ENCODE peak calls at places on chromosomes 1 and 21, in seven cellular contexts. K is IMR-90, P is H9, R is mesenchymal stem cell, X is neuronal stem cell, G is H1, C is mesendoderm. B is an unnamed sample.

GRCh38 chr1:182601416-182601786 is 2.8 kb downstream of the RGS16 start:
- DNase-seq in K (peak; percentile 76), P (peak; percentile 79), R (peak; percentile 79), X (peak; percentile 84), G (peak; percentile 72), C (peak; percentile 91), B (peak; percentile 76)

GRCh38 chr1:18642278-18643095 is 11.8 kb downstream of the PAX7 start:
- DNase-seq in K (no peak), P (peak; percentile 73), R (no peak), X (no peak), G (peak; percentile 73), C (peak; percentile 90), B (no peak)

GRCh38 chr1:186806477-186806876 is 22.3 kb upstream of the PLA2G4A start:
- DNase-seq in K (peak; percentile 24), P (peak; percentile 32), R (peak; percentile 59), X (no peak), G (no peak), C (peak; percentile 55), B (peak; percentile 57)

GRCh38 chr1:15985611-15986272 is 9.8 kb upstream of the ZBTB17 start:
- DNase-seq in K (no peak), P (no peak), R (peak; percentile 21), X (no peak), G (no peak), C (no peak), B (peak; percentile 90)

GRCh38 chr1:189962171-189962570 is 515.5 kb downstream of the BRINP3 start:
- DNase-seq in K (peak; percentile 90), P (no peak), R (peak; percentile 17), X (no peak), G (no peak), C (no peak), B (no peak)

GRCh38 chr1:48920741-48921330 is 144.1 kb upstream of the BEND5 start:
- DNase-seq in K (no peak), P (no peak), R (no peak), X (no peak), G (no peak), C (no peak), B (no peak)

GRCh38 chr1:5945445-5945844 is 46.8 kb downstream of the NPHP4 start:
- DNase-seq in K (no peak), P (peak; percentile 10), R (no peak), X (no peak), G (peak; percentile 22), C (no peak), B (no peak)

GRCh38 chr1:38835230-38835827 is 24.2 kb downstream of the RRAGC start:
- DNase-seq in K (peak; percentile 87), P (peak; percentile 63), R (peak; percentile 84), X (peak; percentile 87), G (no peak), C (peak; percentile 89), B (peak; percentile 66)

GRCh38 chr1:77406661-77407060 is 124.8 kb downstream of the AK5 start:
- DNase-seq in K (peak; percentile 11), P (no peak), R (peak; percentile 14), X (no peak), G (no peak), C (no peak), B (no peak)

GRCh38 chr1:32902535-32902920 is 1.3 kb upstream of the TMEM54 start:
- DNase-seq in K (no peak), P (no peak), R (no peak), X (no peak), G (no peak), C (no peak), B (no peak)

GRCh38 chr1:187051618-187052232 is 223.0 kb downstream of the PLA2G4A start:
- DNase-seq in K (peak; percentile 58), P (no peak), R (peak; percentile 40), X (peak; percentile 42), G (no peak), C (peak; percentile 61), B (peak; percentile 66)

GRCh38 chr1:77281491-77282186 is at the start of gene AK5:
- DNase-seq in K (peak; percentile 48), P (peak; percentile 53), R (peak; percentile 63), X (peak; percentile 67), G (peak; percentile 72), C (peak; percentile 46), B (no peak)

GRCh38 chr1:5448486-5448885 is 543.7 kb downstream of the NPHP4 start:
- DNase-seq in K (no peak), P (peak; percentile 62), R (no peak), X (no peak), G (peak; percentile 79), C (peak; percentile 56), B (no peak)

GRCh38 chr1:44786138-44786840 is 1.7 kb downstream of the BEST4 start:
- DNase-seq in K (peak; percentile 59), P (peak; percentile 88), R (peak; percentile 76), X (no peak), G (peak; percentile 94), C (peak; percentile 84), B (peak; percentile 82)

GRCh38 chr1:58572691-58573090 is 4.4 kb downstream of the TACSTD2 start:
- DNase-seq in K (no peak), P (peak; percentile 52), R (no peak), X (no peak), G (peak; percentile 40), C (peak; percentile 13), B (no peak)

GRCh38 chr1:58699011-58699762 is 675 bp downstream of the MYSM1 start:
- DNase-seq in K (no peak), P (no peak), R (no peak), X (no peak), G (no peak), C (peak; percentile 56), B (peak; percentile 17)

GRCh38 chr1:2603521-2604155 is 17.1 kb downstream of the PRXL2B start:
- DNase-seq in K (no peak), P (no peak), R (no peak), X (no peak), G (no peak), C (no peak), B (no peak)

GRCh38 chr1:233140519-233140918 is 155.0 kb downstream of the PCNX2 start:
- DNase-seq in K (no peak), P (no peak), R (no peak), X (no peak), G (no peak), C (no peak), B (no peak)

GRCh38 chr1:209196140-209196539 is 387.4 kb upstream of the CAMK1G start:
- DNase-seq in K (no peak), P (no peak), R (no peak), X (no peak), G (no peak), C (no peak), B (no peak)

GRCh38 chr1:201752333-201752732 is 76.6 kb upstream of the IPO9 start:
- DNase-seq in K (no peak), P (no peak), R (no peak), X (no peak), G (no peak), C (no peak), B (no peak)

GRCh38 chr1:156104065-156104810 is 10.3 kb upstream of the LMNA start:
- DNase-seq in K (peak; percentile 80), P (peak; percentile 69), R (peak; percentile 98), X (no peak), G (no peak), C (peak; percentile 92), B (peak; percentile 54)

GRCh38 chr1:166972827-166973226 is 2.5 kb downstream of the ILDR2 start:
- DNase-seq in K (no peak), P (no peak), R (no peak), X (no peak), G (no peak), C (no peak), B (no peak)
- H2AK5ac ChIP-seq in K (no peak overlapping the region), P (no peak overlapping the region), R (no peak overlapping the region), X (no peak overlapping the region), G (no peak overlapping the region), C (no peak overlapping the region), B (no peak overlapping the region)

GRCh38 chr1:29981586-29982239 is 741.7 kb downstream of the MATN1 start:
- DNase-seq in K (no peak), P (no peak), R (no peak), X (no peak), G (peak; percentile 44), C (no peak), B (no peak)

GRCh38 chr1:29984544-29985375 is 738.6 kb downstream of the MATN1 start:
- DNase-seq in K (no peak), P (no peak), R (no peak), X (no peak), G (peak; percentile 39), C (peak; percentile 51), B (peak; percentile 11)

GRCh38 chr1:29985376-29985945 is 737.9 kb downstream of the MATN1 start:
- DNase-seq in K (no peak), P (no peak), R (no peak), X (no peak), G (peak; percentile 16), C (no peak), B (no peak)

GRCh38 chr1:29983366-29983765 is 740.0 kb downstream of the MATN1 start:
- DNase-seq in K (no peak), P (no peak), R (no peak), X (no peak), G (peak; percentile 20), C (no peak), B (no peak)

GRCh38 chr1:29984107-29984506 is 739.3 kb downstream of the MATN1 start:
- DNase-seq in K (no peak), P (no peak), R (no peak), X (no peak), G (no peak), C (no peak), B (no peak)
- H4K8ac ChIP-seq in K (no peak overlapping the region), P (no peak overlapping the region), R (no peak overlapping the region), X (no peak overlapping the region), G (no peak overlapping the region), C (no peak overlapping the region), B (no peak overlapping the region)

GRCh38 chr21:18170221-18170620 is 74.4 kb upstream of the CHODL start:
- DNase-seq in K (no peak), P (no peak), R (no peak), X (no peak), G (no peak), C (no peak), B (no peak)

GRCh38 chr21:18164933-18165332 is 79.7 kb upstream of the CHODL start:
- DNase-seq in K (no peak), P (no peak), R (no peak), X (no peak), G (no peak), C (peak; percentile 32), B (no peak)

GRCh38 chr21:18161841-18162240 is 82.8 kb upstream of the CHODL start:
- DNase-seq in K (no peak), P (no peak), R (no peak), X (no peak), G (no peak), C (no peak), B (no peak)

GRCh38 chr21:18168108-18168507 is 76.5 kb upstream of the CHODL start:
- DNase-seq in K (no peak), P (no peak), R (no peak), X (no peak), G (no peak), C (no peak), B (no peak)

DNA sequence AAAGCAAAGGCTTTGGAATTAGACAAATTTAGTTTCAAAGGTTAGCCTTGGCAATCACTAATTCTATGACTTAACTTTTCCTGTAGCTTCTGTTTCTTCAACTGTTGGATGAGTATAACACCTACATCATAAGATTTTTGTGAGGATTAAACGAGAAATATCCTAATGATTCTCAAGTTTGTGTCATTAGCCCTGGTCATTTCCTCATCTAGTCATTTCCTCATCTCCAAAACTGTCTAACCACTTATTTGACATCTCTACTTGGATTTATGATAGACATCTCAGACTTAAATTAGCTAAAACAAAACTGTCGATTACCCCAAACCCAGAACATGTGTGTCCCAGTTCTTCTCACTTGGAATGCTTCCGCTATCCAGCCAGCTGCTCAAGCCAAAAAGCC is 80.2 kb upstream of the CHODL start:
- DNase-seq in K (no peak), P (no peak), R (no peak), X (no peak), G (no peak), C (no peak), B (no peak)
- H2AK5ac ChIP-seq in K (no peak overlapping the region), P (no peak overlapping the region), R (no peak overlapping the region), X (no peak overlapping the region), G (no peak overlapping the region), C (no peak overlapping the region), B (no peak overlapping the region)

GRCh38 chr1:85611856-85612255 is 31.3 kb downstream of the CCN1 start:
- DNase-seq in K (peak; percentile 100), P (no peak), R (peak; percentile 99), X (no peak), G (no peak), C (peak; percentile 74), B (peak; percentile 92)
- H4K8ac ChIP-seq in K (peak overlapping the region; percentile 96), P (no peak overlapping the region), R (no peak overlapping the region), X (no peak overlapping the region), G (no peak overlapping the region), C (no peak overlapping the region), B (no peak overlapping the region)

B was measured in trophoblast cell.